ENCODE peak calls at places on chromosome 7, in four cellular contexts. One of them, this sample, is unnamed.

GRCh38 chr7:137953692-137954470 is 48.0 kb downstream of the CREB3L2 start:
- DNase-seq in fibroblast of pulmonary artery: peak
- DNase-seq in cardiac fibroblast: peak
- DNase-seq in astrocyte: peak
- DNase-seq in this sample: peak

GRCh38 chr7:16774294-16774693 is 20.7 kb downstream of the TSPAN13 start:
- DNase-seq in fibroblast of pulmonary artery: no peak
- DNase-seq in cardiac fibroblast: no peak
- DNase-seq in astrocyte: no peak
- DNase-seq in this sample: no peak

GRCh38 chr7:123538897-123539296 is 4.5 kb upstream of the IQUB start:
- DNase-seq in astrocyte: no peak
- DNase-seq in cardiac fibroblast: peak
- DNase-seq in fibroblast of pulmonary artery: no peak
- DNase-seq in this sample: no peak

GRCh38 chr7:32163141-32163806 is 93.1 kb upstream of the PDE1C start:
- DNase-seq in fibroblast of pulmonary artery: peak
- DNase-seq in cardiac fibroblast: peak
- DNase-seq in astrocyte: peak
- DNase-seq in this sample: peak

GRCh38 chr7:92717982-92718716 is 118.2 kb downstream of the CDK6 start:
- DNase-seq in fibroblast of pulmonary artery: peak
- DNase-seq in astrocyte: peak
- DNase-seq in cardiac fibroblast: peak
- DNase-seq in this sample: no peak

GRCh38 chr7:30647589-30647988 is 34.7 kb downstream of the CRHR2 start:
- DNase-seq in cardiac fibroblast: no peak
- DNase-seq in fibroblast of pulmonary artery: no peak
- DNase-seq in astrocyte: no peak
- DNase-seq in this sample: no peak

GRCh38 chr7:151245360-151246160 is 2.9 kb downstream of the SMARCD3 start:
- DNase-seq in cardiac fibroblast: no peak
- DNase-seq in astrocyte: no peak
- DNase-seq in fibroblast of pulmonary artery: no peak
- DNase-seq in this sample: no peak

GRCh38 chr7:106010331-106010730 is 47.3 kb downstream of the CDHR3 start:
- DNase-seq in astrocyte: peak
- DNase-seq in fibroblast of pulmonary artery: peak
- DNase-seq in cardiac fibroblast: peak
- DNase-seq in this sample: no peak

GRCh38 chr7:2465928-2466327 is 10.3 kb downstream of the GRIFIN start:
- DNase-seq in cardiac fibroblast: no peak
- DNase-seq in astrocyte: no peak
- DNase-seq in fibroblast of pulmonary artery: no peak
- DNase-seq in this sample: no peak

GRCh38 chr7:153847828-153848227 is 204.4 kb upstream of the DPP6 start:
- DNase-seq in fibroblast of pulmonary artery: no peak
- DNase-seq in cardiac fibroblast: no peak
- DNase-seq in astrocyte: no peak
- DNase-seq in this sample: no peak

GRCh38 chr7:117012284-117013174 is 59.2 kb downstream of the ST7 start:
- DNase-seq in fibroblast of pulmonary artery: peak
- DNase-seq in astrocyte: no peak
- DNase-seq in cardiac fibroblast: peak
- DNase-seq in this sample: no peak

GRCh38 chr7:4882169-4882741 is 1.3 kb downstream of the RADIL start:
- DNase-seq in cardiac fibroblast: peak
- DNase-seq in fibroblast of pulmonary artery: peak
- DNase-seq in astrocyte: peak
- DNase-seq in this sample: no peak

GRCh38 chr7:5333121-5334050 is 50.6 kb downstream of the SLC29A4 start:
- DNase-seq in astrocyte: no peak
- DNase-seq in fibroblast of pulmonary artery: no peak
- DNase-seq in cardiac fibroblast: no peak
- DNase-seq in this sample: no peak

GRCh38 chr7:140326116-140326928 is 72.0 kb downstream of the SLC37A3 start:
- DNase-seq in cardiac fibroblast: peak
- DNase-seq in astrocyte: peak
- DNase-seq in fibroblast of pulmonary artery: peak
- DNase-seq in this sample: peak
- H3K4me3 ChIP-seq in cardiac fibroblast: no peak
- H3K4me3 ChIP-seq in astrocyte: no peak
- H3K4me3 ChIP-seq in fibroblast of pulmonary artery: no peak
- H3K4me3 ChIP-seq in this sample: no peak

GRCh38 chr7:127239814-127240213 is 12.9 kb downstream of the GRM8 start:
- DNase-seq in astrocyte: no peak
- DNase-seq in cardiac fibroblast: no peak
- DNase-seq in fibroblast of pulmonary artery: no peak
- DNase-seq in this sample: no peak
- TF ChIP-seq CTCF in astrocyte: no peak
- TF ChIP-seq CTCF in cardiac fibroblast: no peak
- TF ChIP-seq CTCF in fibroblast of pulmonary artery: no peak
- TF ChIP-seq CTCF in this sample: peak

DNA sequence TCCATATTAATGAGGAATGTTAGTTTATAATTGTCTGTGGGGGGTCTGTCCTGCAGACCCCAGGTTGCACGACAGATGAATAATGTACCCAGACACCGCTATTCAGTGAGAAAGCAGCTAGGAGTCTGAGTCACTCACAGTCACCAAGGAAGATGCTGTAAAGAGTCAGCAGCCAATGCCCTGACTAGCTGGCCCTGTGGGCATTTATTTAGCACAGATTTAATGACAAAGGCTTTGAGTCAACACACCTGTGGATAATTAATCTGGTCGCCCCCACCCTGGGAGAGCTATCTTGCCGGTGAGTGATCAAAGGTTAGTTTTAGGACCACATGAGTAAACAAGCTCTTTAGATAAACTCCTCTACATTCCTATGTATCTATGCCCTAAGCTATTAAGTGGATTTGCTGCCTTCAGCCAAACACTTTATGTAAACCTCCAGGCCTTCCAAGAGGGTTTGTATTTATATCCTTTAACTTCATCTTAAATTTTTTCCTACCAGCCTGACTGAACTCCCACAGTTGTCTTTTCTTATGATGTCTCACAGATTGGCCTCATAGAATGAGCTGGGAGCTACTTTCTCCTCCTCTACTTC is 180.0 kb upstream of the ADCY1 start:
- DNase-seq in astrocyte: no peak
- DNase-seq in cardiac fibroblast: no peak
- DNase-seq in fibroblast of pulmonary artery: no peak
- DNase-seq in this sample: no peak
- H3K4me3 ChIP-seq in astrocyte: no peak
- H3K4me3 ChIP-seq in cardiac fibroblast: no peak
- H3K4me3 ChIP-seq in fibroblast of pulmonary artery: no peak
- H3K4me3 ChIP-seq in this sample: no peak

GRCh38 chr7:52018680-52019054 is 702.1 kb upstream of the COBL start:
- DNase-seq in fibroblast of pulmonary artery: no peak
- DNase-seq in astrocyte: no peak
- DNase-seq in cardiac fibroblast: no peak
- DNase-seq in this sample: no peak

GRCh38 chr7:52021343-52021742 is 704.7 kb upstream of the COBL start:
- DNase-seq in cardiac fibroblast: no peak
- DNase-seq in fibroblast of pulmonary artery: no peak
- DNase-seq in astrocyte: no peak
- DNase-seq in this sample: no peak

DNA sequence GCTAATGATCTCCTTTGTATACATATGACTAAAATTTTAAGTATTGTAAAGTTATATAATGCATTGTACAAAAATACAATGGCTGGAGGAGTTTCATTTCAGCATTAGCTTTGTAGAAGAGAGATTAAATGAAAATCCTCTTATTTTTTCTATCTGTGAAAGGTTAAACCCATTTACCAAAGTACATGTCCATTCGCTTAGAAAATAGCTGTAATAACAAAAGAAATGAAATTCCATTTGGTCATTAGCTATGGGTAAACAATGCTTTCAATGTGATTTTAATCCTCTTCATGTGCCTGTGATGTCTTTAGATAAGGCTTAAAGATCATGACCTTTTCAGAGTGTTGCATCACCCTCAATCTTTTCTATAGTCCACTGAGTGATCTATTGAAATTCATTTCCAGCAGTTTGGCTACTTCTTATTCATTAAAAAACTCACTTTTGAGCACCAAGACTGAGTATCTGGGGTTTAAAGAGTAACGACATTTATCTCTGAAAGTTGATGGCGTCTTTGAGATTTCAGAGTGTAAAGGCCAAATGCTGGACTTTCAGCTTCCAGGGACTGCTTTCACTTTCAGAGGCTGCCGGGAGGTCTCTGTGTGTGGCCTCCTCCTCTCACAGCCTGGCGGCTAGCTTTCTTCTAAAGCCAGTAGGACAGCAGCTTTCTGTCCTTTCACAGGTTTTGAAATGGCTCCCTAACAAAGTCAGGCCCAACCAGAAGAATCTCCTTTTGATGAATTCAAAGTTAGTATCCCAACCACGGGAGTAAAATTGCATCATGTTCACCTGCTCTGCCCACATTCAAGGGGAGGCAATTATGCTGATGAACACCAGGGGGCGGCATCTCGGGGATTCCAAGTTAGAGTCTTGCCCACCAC is 701.4 kb upstream of the COBL start:
- DNase-seq in fibroblast of pulmonary artery: no peak
- DNase-seq in cardiac fibroblast: no peak
- DNase-seq in astrocyte: no peak
- DNase-seq in this sample: no peak
- TF ChIP-seq CTCF in fibroblast of pulmonary artery: no peak
- TF ChIP-seq CTCF in cardiac fibroblast: peak
- TF ChIP-seq CTCF in astrocyte: peak
- TF ChIP-seq CTCF in this sample: peak

DNA sequence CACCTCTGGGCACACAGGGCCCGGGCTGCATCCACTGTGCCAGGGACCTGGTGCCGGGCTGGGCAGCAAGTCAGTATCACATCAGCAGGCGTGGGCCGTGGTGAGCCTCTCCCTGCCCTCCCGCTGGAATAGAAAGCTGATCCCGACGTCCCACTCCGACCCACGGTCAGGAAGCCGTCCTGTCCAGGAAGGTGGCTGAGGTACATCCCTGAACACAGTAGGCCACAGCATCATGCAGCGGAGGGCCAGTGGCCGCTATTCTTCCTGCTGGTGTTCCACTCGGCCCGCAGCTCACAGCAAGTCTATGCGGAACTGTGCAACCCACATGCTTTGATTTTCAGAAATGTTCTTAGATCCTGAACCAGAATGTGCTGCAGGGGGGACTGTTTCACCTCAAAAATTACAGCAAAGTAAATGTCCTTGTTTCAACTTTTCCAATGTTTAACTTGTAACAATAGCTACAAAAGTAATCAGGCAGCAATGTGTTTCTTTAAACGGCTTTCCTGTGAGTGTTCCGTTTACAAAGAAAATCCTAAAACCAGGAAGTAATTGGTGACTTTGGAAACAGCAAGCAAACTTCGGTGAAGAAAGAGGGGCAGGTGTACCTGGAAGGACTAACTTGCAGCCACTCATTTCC is 676 bp upstream of the GPR146 start:
- DNase-seq in fibroblast of pulmonary artery: no peak
- DNase-seq in astrocyte: no peak
- DNase-seq in cardiac fibroblast: no peak
- DNase-seq in this sample: no peak
- H3K4me3 ChIP-seq in fibroblast of pulmonary artery: peak
- H3K4me3 ChIP-seq in astrocyte: peak
- H3K4me3 ChIP-seq in cardiac fibroblast: peak
- H3K4me3 ChIP-seq in this sample: peak

GRCh38 chr7:90455163-90456030 is 14.0 kb upstream of the PTTG1IP2 start:
- DNase-seq in cardiac fibroblast: peak
- DNase-seq in astrocyte: peak
- DNase-seq in fibroblast of pulmonary artery: peak
- DNase-seq in this sample: no peak
- TF ChIP-seq CTCF in cardiac fibroblast: peak
- TF ChIP-seq CTCF in astrocyte: peak
- TF ChIP-seq CTCF in fibroblast of pulmonary artery: peak
- TF ChIP-seq CTCF in this sample: peak

GRCh38 chr7:27171636-27172387 is 2.3 kb downstream of the HOXA10 start:
- DNase-seq in fibroblast of pulmonary artery: no peak
- DNase-seq in cardiac fibroblast: no peak
- DNase-seq in astrocyte: no peak
- DNase-seq in this sample: no peak

GRCh38 chr7:27170494-27170811 is 3.7 kb downstream of the HOXA10 start:
- DNase-seq in fibroblast of pulmonary artery: no peak
- DNase-seq in astrocyte: no peak
- DNase-seq in cardiac fibroblast: no peak
- DNase-seq in this sample: no peak

GRCh38 chr7:27168265-27168947 is 3.1 kb upstream of the HOXA9 start:
- DNase-seq in fibroblast of pulmonary artery: no peak
- DNase-seq in astrocyte: no peak
- DNase-seq in cardiac fibroblast: no peak
- DNase-seq in this sample: no peak

GRCh38 chr7:27170936-27171635 is 3.0 kb downstream of the HOXA10 start:
- DNase-seq in cardiac fibroblast: no peak
- DNase-seq in astrocyte: no peak
- DNase-seq in fibroblast of pulmonary artery: no peak
- DNase-seq in this sample: no peak

DNA sequence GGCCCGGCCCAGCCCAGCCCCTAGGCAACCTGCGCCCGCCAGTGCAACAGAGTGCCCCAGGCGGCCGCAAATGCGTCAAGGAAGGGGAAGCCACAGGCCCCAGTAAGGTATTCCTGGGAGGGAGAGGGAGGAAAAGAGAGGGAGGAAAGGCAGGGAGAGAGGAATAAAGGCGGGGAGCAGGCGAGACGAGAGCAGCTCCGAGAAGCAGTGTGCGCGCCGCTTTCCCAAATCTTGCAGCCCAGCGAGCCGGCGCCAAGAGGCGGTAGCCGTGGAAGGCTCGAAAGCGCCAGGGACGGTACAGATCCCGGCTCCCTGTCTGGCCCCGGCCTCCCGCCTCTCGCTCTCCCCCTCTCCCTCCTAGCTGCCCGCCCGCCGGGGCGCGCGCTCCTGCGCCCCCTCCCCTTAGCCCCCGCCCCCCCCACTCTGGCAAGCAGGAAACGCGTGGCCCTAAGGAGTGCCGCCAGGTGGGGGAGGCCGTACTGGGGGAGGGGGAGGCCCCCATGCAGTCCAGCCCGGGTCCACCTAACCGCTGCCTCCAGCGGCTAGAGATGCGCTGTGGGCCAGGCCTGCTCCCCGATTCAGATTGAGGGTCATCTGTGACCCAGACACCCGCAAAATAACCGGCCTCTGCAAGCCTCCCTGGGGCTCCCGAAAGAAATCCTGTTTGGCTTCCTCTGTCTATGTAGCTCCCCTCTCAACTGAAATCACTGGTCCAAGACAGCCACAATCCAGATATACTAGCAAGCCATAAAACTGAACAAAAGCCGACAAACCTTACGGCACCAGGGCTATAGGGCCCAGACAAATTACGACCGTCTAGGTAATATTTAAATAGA is 4.2 kb downstream of the HOXA10 start:
- DNase-seq in fibroblast of pulmonary artery: no peak
- DNase-seq in cardiac fibroblast: no peak
- DNase-seq in astrocyte: no peak
- DNase-seq in this sample: no peak
- H3K4me3 ChIP-seq in fibroblast of pulmonary artery: no peak
- H3K4me3 ChIP-seq in cardiac fibroblast: no peak
- H3K4me3 ChIP-seq in astrocyte: no peak
- H3K4me3 ChIP-seq in this sample: no peak

DNA sequence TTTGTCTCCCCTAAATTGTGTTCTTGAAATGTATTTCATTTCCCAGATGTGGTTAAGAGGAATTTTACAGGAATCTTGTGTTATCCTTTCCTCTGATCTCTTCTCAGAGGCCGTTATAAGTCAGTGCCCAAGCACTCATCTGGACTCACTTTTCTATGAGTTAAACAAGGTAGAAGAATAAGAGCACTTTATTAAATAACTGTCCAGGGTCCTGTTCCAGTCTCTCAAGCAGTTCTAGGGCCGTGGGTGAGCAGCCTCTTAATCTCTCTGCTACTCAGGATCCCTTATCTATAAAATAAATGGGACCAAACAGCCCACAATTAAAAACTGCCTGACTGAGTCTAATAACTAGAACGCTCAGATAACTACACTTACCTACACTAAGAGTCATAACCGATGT is 111.3 kb downstream of the OSBPL3 start:
- DNase-seq in cardiac fibroblast: no peak
- DNase-seq in fibroblast of pulmonary artery: no peak
- DNase-seq in astrocyte: no peak
- DNase-seq in this sample: no peak
- TF ChIP-seq CTCF in cardiac fibroblast: no peak
- TF ChIP-seq CTCF in fibroblast of pulmonary artery: no peak
- TF ChIP-seq CTCF in astrocyte: no peak
- TF ChIP-seq CTCF in this sample: no peak

This sample was measured in retinal pigment epithelial cell.